ENCODE peak calls at places on chromosomes 3 and 15, in eight cellular contexts. V is MM.1S, B is PC-3, D is hepatocyte, R is HCT116, Y is OCI-LY7, U is neural progenitor cell, Z is SK-N-SH. M is an unnamed sample.

GRCh38 chr3:187208159-187208558 is 10.9 kb downstream of the RTP1 start:
- DNase-seq in Y (no peak), B (peak; percentile 93), D (peak; percentile 27), U (no peak), R (no peak), Z (no peak), V (no peak), M (no peak)

GRCh38 chr15:50315814-50316630 is 39.0 kb downstream of the GABPB1 start:
- DNase-seq in B (peak; percentile 62), R (peak; percentile 31), V (peak; percentile 45), U (peak; percentile 54), D (peak; percentile 52), Y (peak; percentile 52), Z (peak; percentile 45), M (peak; percentile 62)

GRCh38 chr3:149964296-149964695 is 6.4 kb downstream of the PFN2 start:
- DNase-seq in U (no peak), Z (no peak), V (no peak), Y (no peak), B (no peak), D (no peak), R (no peak), M (no peak)

GRCh38 chr3:42519568-42519962 is 17.1 kb downstream of the VIPR1 start:
- DNase-seq in U (no peak), R (no peak), D (no peak), V (no peak), B (no peak), Z (no peak), Y (no peak), M (no peak)

GRCh38 chr3:112373924-112374323 is 41.0 kb downstream of the CD200 start:
- DNase-seq in V (no peak), Z (no peak), R (no peak), B (no peak), U (no peak), Y (no peak), D (no peak), M (no peak)

GRCh38 chr15:59116141-59116540 is 11.2 kb downstream of the CCNB2 start:
- DNase-seq in B (no peak), V (no peak), U (no peak), D (no peak), Y (no peak), R (no peak), Z (no peak), M (no peak)

GRCh38 chr3:117488983-117489382 is 779.4 kb downstream of the TUSC7 start:
- DNase-seq in R (no peak), Y (no peak), V (no peak), U (no peak), B (no peak), Z (no peak), D (no peak), M (peak; percentile 51)

GRCh38 chr3:15557511-15557946 is 36.0 kb upstream of the COLQ start:
- DNase-seq in B (peak; percentile 94), D (peak; percentile 85), V (peak; percentile 71), Y (peak; percentile 70), R (peak; percentile 82), Z (peak; percentile 58), U (peak; percentile 57), M (peak; percentile 82)

GRCh38 chr3:112314618-112315017 is 18.3 kb upstream of the CD200 start:
- DNase-seq in Z (no peak), U (no peak), R (no peak), V (no peak), D (no peak), B (no peak), Y (no peak), M (no peak)

GRCh38 chr3:72678892-72679291 is 169.4 kb downstream of the SHQ1 start:
- DNase-seq in Y (no peak), V (no peak), B (peak; percentile 83), U (no peak), D (peak; percentile 43), R (no peak), Z (no peak), M (no peak)

GRCh38 chr3:21551019-21551418 is 200.0 kb downstream of the ZNF385D start:
- DNase-seq in D (peak; percentile 14), B (peak; percentile 38), U (no peak), Y (no peak), V (no peak), Z (peak; percentile 5), R (no peak), M (peak; percentile 28)

GRCh38 chr3:30779686-30780287 is 114.7 kb downstream of the GADL1 start:
- DNase-seq in U (peak; percentile 49), Z (peak; percentile 9), V (peak; percentile 15), R (peak; percentile 16), Y (peak; percentile 24), B (peak; percentile 72), D (peak; percentile 54), M (peak; percentile 71)

GRCh38 chr3:126548556-126549466 is 9.9 kb downstream of the C3orf22 start:
- DNase-seq in Z (peak; percentile 27), D (no peak), U (no peak), R (no peak), Y (no peak), V (no peak), B (no peak), M (no peak)

GRCh38 chr3:20683912-20684311 is 497.9 kb upstream of the SGO1 start:
- DNase-seq in B (no peak), U (no peak), R (no peak), Z (no peak), D (no peak), V (no peak), Y (no peak), M (no peak)

GRCh38 chr3:55333923-55334322 is 153.2 kb downstream of the WNT5A start:
- DNase-seq in B (no peak), Z (no peak), R (no peak), Y (no peak), V (no peak), D (no peak), U (no peak), M (no peak)

GRCh38 chr15:51907136-51907862 is 64.3 kb downstream of the LEO1 start:
- DNase-seq in Z (no peak), V (no peak), D (peak; percentile 81), Y (no peak), B (peak; percentile 98), R (peak; percentile 96), U (no peak), M (peak; percentile 60)
- TF ChIP-seq CTCF in Z (peak; percentile 27), V (peak; percentile 5), D (peak; percentile 33), Y (peak; percentile 37), B (peak; percentile 64), R (peak; percentile 74), U (no peak), M (peak; percentile 37)

GRCh38 chr3:61650719-61651118 is 89.3 kb downstream of the PTPRG start:
- DNase-seq in Y (no peak), D (no peak), U (no peak), R (no peak), V (no peak), Z (no peak), B (no peak), M (no peak)

GRCh38 chr3:61646851-61647525 is 85.6 kb downstream of the PTPRG start:
- DNase-seq in R (no peak), Z (no peak), B (no peak), U (no peak), D (no peak), Y (no peak), V (no peak), M (no peak)

GRCh38 chr3:61646360-61646759 is 85.0 kb downstream of the PTPRG start:
- DNase-seq in R (no peak), Z (no peak), D (no peak), B (no peak), U (no peak), Y (no peak), V (no peak), M (no peak)

GRCh38 chr3:61649381-61650170 is 88.2 kb downstream of the PTPRG start:
- DNase-seq in B (no peak), U (no peak), D (no peak), R (no peak), V (no peak), Z (no peak), Y (no peak), M (no peak)

GRCh38 chr3:61650276-61650675 is 88.9 kb downstream of the PTPRG start:
- DNase-seq in Z (no peak), Y (no peak), U (no peak), R (no peak), D (peak; percentile 61), V (no peak), B (peak; percentile 18), M (no peak)
- TF ChIP-seq EZH2phosphoT487 in Z (no peak), Y (no peak), U (no peak), R (no peak), D (no peak), V (no peak), B (no peak), M (no peak)

DNA sequence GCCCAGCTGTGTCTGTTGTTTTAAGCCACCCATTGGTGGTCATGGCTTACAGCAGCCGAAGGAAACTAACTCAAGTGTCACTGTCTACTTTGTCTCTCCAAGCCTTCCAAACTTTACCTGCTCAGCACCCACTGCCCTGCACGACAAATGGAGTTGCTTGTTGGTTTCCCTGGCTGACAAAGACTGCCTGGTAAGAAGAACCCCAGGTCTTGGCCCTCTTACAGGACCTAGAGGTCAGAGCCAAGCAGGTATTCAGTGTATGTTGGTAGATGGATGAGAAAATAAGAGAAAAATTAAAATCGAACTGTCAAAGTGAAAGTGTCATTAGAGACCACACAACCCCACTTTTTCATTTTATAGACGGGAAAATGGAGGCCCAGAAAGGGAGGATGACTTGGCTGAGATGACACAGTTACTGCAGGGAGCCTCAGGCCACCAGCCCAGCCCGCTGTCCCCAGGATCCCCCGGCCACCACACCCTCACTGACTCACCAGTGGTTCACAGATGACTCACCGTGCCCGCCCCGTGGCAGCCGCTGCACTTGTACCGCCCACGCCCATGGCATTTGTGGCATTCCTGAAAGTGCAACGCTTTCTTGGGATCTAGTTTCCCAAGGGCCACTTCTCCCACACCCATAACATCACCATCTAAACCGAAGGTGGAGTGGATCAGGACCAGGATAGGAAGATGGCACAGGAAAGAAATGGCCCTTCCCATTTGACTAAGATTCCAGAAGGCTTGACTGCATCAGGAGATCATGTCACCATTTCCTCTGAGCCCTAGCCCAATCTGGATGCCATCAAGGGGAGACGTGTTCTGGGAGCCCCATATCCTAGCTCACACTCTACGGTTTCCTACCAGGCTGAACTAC is 15.2 kb downstream of the SSUH2 start:
- DNase-seq in U (no peak), B (peak; percentile 97), V (no peak), Y (no peak), D (peak; percentile 80), R (peak; percentile 90), Z (no peak), M (no peak)
- TF ChIP-seq CTCF in U (no peak), B (no peak), V (no peak), Y (no peak), D (no peak), R (no peak), Z (no peak), M (no peak)

DNA sequence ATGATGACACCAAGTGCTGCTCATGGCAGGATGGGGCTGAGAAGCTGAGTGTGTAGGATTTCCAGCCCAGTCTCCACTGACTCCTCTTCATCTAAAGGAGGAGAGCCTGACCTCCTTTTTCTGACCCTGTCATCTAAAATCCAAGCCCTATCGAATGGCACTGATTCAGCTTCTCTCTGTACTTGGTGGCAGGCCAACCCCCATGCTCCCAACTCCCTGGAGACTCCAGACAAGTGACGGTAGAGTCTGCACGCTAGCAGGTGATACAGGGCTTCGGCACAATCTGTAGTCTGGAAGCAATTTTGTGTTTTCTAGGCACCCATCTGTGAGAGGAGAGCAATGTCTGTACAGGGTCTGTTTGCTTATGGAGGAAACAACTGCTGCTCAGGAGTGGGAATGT is 103.3 kb downstream of the EPHB1 start:
- DNase-seq in V (no peak), R (no peak), Z (no peak), U (no peak), Y (no peak), D (no peak), B (no peak), M (no peak)
- TF ChIP-seq EZH2phosphoT487 in V (no peak), R (no peak), Z (no peak), U (no peak), Y (no peak), D (no peak), B (no peak), M (no peak)

M was measured in GM23338.